ENCODE peak calls at places on chromosomes 5 and 9, in five cellular contexts. O, K, B, C and R are unnamed samples.

GRCh38 chr9:68507098-68507795 is 33.4 kb downstream of the TMEM252 start:
- DNase-seq in O (no peak), K (no peak), C (no peak), B (no peak), R (no peak)

GRCh38 chr9:92507496-92507895 is 25.2 kb upstream of the ASPN start:
- DNase-seq in O (no peak), K (no peak), C (no peak), B (no peak), R (no peak)

GRCh38 chr5:142661143-142661542 is 24.7 kb downstream of the FGF1 start:
- DNase-seq in K (no peak), O (no peak), C (no peak), B (no peak), R (no peak)

GRCh38 chr9:95857122-95857521 is 18.4 kb upstream of the ERCC6L2 start:
- DNase-seq in C (no peak), O (no peak), K (no peak), B (no peak), R (no peak)

GRCh38 chr5:107129051-107129450 is 541.7 kb downstream of the EFNA5 start:
- DNase-seq in B (no peak), C (no peak), O (no peak), K (peak; percentile 18), R (no peak)

GRCh38 chr9:73893230-73893629 is 603.9 kb upstream of the RORB start:
- DNase-seq in B (no peak), O (no peak), K (no peak), C (no peak), R (no peak)

GRCh38 chr9:128389395-128390149 is 18.4 kb downstream of the URM1 start:
- DNase-seq in C (no peak), O (no peak), K (no peak), B (no peak), R (no peak)

GRCh38 chr5:173413476-173413982 is 85.3 kb upstream of the STC2 start:
- DNase-seq in K (no peak), O (no peak), C (no peak), B (no peak), R (no peak)

GRCh38 chr5:72085319-72085718 is 22.0 kb upstream of the MAP1B start:
- DNase-seq in O (no peak), C (no peak), K (no peak), B (no peak), R (no peak)

GRCh38 chr9:35729700-35730485 is 2.1 kb downstream of the TLN1 start:
- DNase-seq in B (peak; percentile 59), K (peak; percentile 88), O (no peak), C (peak; percentile 65), R (no peak)

GRCh38 chr9:17229945-17230560 is 95.2 kb downstream of the CNTLN start:
- DNase-seq in C (no peak), B (no peak), K (no peak), O (no peak), R (no peak)

GRCh38 chr5:177301503-177302165 is 1.9 kb downstream of the RAB24 start:
- DNase-seq in C (no peak), O (no peak), B (peak; percentile 80), K (no peak), R (no peak)

GRCh38 chr5:14060218-14060617 is 82.9 kb upstream of the TRIO start:
- DNase-seq in O (no peak), C (no peak), B (no peak), K (no peak), R (no peak)
- TF ChIP-seq CTCF in O (no peak), C (no peak), B (no peak), K (no peak), R (no peak)

DNA sequence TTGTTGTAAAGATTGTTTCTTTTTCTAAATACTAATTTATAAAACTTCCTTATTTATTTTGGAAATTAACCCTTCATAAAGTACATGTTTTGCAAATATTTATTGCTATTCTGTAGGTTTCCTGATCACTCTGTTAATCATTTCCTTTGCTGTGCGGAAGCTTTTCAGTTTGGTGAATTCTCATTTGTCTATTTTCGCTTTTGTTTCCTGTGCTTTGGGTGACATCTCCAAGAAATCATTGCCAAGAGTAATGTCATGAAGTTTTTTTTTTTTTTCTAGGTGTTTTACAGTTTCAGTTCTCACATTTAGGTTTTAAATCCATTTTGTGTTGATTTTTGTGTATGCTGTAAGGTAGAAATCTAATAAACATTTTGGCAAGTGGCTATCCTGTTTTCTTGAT is 1899.8 kb upstream of the ACO1 start:
- DNase-seq in C (no peak), B (no peak), O (no peak), K (no peak), R (no peak)
- TF ChIP-seq CTCF in C (no peak), B (no peak), O (no peak), K (no peak), R (no peak)

DNA sequence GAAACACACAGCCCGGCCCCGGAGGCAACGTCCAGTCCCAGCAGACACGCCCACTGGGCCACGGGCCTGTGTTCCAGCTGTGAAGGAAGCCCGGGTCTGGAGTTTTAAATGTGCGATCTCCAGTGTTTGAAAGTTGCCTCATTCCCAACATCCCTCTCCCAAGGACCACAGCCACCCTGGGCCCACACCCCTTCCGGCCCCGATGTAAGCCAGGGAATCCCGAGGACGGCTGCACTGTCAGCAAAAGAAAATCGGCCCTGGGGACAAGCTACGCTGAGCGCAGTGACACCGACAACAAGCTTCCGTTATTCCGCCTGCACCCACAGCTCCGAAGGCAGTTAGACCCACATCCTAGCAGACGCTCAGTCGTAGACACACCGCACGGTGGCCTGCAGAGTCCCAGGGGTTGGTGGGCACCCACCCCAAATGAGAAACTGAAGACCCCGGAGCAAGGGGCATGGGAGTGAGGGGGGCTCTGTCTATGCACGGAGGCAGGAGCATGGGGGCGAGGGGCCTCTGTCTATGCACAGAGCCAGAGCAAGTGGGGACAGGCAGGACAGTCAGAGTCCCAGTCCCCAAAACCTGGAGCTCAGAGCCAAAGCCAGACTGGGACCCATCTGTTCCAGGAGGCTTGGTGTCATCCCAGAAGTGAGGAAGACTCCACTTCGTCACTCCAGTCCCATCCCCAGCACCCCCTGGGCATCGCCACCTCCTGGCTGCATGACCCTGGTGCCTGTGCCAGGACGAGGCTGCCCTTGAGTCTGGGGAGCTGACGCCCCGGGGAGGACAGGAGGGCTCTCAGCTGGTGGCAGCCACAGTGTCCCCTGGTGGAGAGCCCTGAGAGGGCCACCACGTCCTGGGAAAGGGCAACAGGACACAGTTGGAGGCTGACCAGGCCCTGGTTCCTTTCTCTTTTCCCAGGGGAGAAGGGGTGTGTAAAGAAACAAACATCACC is 23.4 kb downstream of the GLT6D1 start:
- DNase-seq in B (no peak), C (no peak), O (no peak), K (no peak), R (no peak)
- TF ChIP-seq CTCF in B (no peak), C (no peak), O (no peak), K (no peak), R (no peak)

GRCh38 chr5:148842161-148842560 is 15.8 kb downstream of the ADRB2 start:
- DNase-seq in K (no peak), O (no peak), C (no peak), B (no peak), R (no peak)

GRCh38 chr5:148843510-148844318 is 17.3 kb downstream of the ADRB2 start:
- DNase-seq in O (no peak), C (no peak), K (peak; percentile 66), B (no peak), R (no peak)

GRCh38 chr5:148846930-148847329 is 20.5 kb downstream of the ADRB2 start:
- DNase-seq in C (no peak), B (no peak), O (no peak), K (no peak), R (no peak)

GRCh38 chr5:148841519-148841918 is 15.1 kb downstream of the ADRB2 start:
- DNase-seq in K (no peak), O (no peak), C (no peak), B (no peak), R (no peak)

GRCh38 chr5:148844433-148845279 is 18.2 kb downstream of the ADRB2 start:
- DNase-seq in O (no peak), C (no peak), K (no peak), B (no peak), R (no peak)
- TF ChIP-seq CTCF in O (no peak), C (no peak), K (peak; percentile 11), B (no peak), R (no peak)

GRCh38 chr5:119033135-119033534 is 37.8 kb upstream of the DMXL1 start:
- DNase-seq in K (no peak), C (no peak), B (no peak), O (no peak), R (no peak)

GRCh38 chr5:119031047-119031886 is 39.6 kb upstream of the DMXL1 start:
- DNase-seq in B (no peak), O (no peak), C (no peak), K (no peak), R (no peak)

GRCh38 chr5:119032653-119033052 is 38.2 kb upstream of the DMXL1 start:
- DNase-seq in B (no peak), O (no peak), C (no peak), K (no peak), R (no peak)

GRCh38 chr5:119028575-119028974 is 40.2 kb upstream of the DTWD2 start:
- DNase-seq in B (no peak), O (no peak), K (no peak), C (no peak), R (no peak)

GRCh38 chr5:119031905-119032304 is 39.0 kb upstream of the DMXL1 start:
- DNase-seq in B (peak; percentile 38), O (no peak), C (no peak), K (no peak), R (no peak)
- TF ChIP-seq CTCF in B (no peak), O (no peak), C (no peak), K (no peak), R (no peak)